ENCODE peak calls at places on chromosome 9, in seven cellular contexts. I, Y, L, O, K, X and Q are unnamed samples.

GRCh38 chr9:110440161-110440560 is 102.5 kb upstream of the TXNDC8 start:
- DNase-seq in I (peak; percentile 72), Y (no peak), L (no peak), O (peak; percentile 82), K (no peak), X (no peak), Q (no peak)

GRCh38 chr9:127535396-127535795 is 76.7 kb upstream of the STXBP1 start:
- DNase-seq in I (no peak), Y (no peak), L (no peak), O (no peak), K (no peak), X (no peak), Q (no peak)

GRCh38 chr9:107208121-107208520 is 75.0 kb upstream of the RAD23B start:
- DNase-seq in I (no peak), Y (no peak), L (no peak), O (peak; percentile 46), K (no peak), X (no peak), Q (no peak)

GRCh38 chr9:113590991-113591898 is 127.7 kb downstream of the RGS3 start:
- DNase-seq in I (peak; percentile 58), Y (peak; percentile 62), L (no peak), O (peak; percentile 81), K (no peak), X (peak; percentile 31), Q (peak; percentile 51)

GRCh38 chr9:91179237-91180138 is 182.2 kb downstream of the AUH start:
- DNase-seq in I (peak; percentile 64), Y (no peak), L (no peak), O (peak; percentile 43), K (no peak), X (no peak), Q (no peak)

GRCh38 chr9:4674783-4675182 is 4.6 kb upstream of the CDC37L1 start:
- DNase-seq in I (peak; percentile 65), Y (no peak), L (no peak), O (peak; percentile 61), K (no peak), X (no peak), Q (no peak)

GRCh38 chr9:117188394-117188793 is 226.5 kb downstream of the ASTN2 start:
- DNase-seq in I (no peak), Y (no peak), L (no peak), O (no peak), K (no peak), X (no peak), Q (no peak)

GRCh38 chr9:136587145-136587943 is 41.5 kb upstream of the NOTCH1 start:
- DNase-seq in I (no peak), Y (no peak), L (no peak), O (peak; percentile 90), K (no peak), X (no peak), Q (no peak)

GRCh38 chr9:89749500-89750116 is 144.8 kb downstream of the GADD45G start:
- DNase-seq in I (no peak), Y (no peak), L (no peak), O (no peak), K (no peak), X (no peak), Q (no peak)

GRCh38 chr9:70257512-70257911 is 1.3 kb upstream of the SMC5 start:
- DNase-seq in I (peak; percentile 6), Y (no peak), L (no peak), O (no peak), K (no peak), X (no peak), Q (no peak)

GRCh38 chr9:88949961-88950340 is 41.3 kb upstream of the S1PR3 start:
- DNase-seq in I (peak; percentile 26), Y (no peak), L (no peak), O (no peak), K (no peak), X (no peak), Q (no peak)

GRCh38 chr9:21560281-21560745 is 78.2 kb upstream of the IFNE start:
- DNase-seq in I (no peak), Y (no peak), L (no peak), O (no peak), K (no peak), X (no peak), Q (no peak)

GRCh38 chr9:7258688-7259396 is 501.1 kb downstream of the KDM4C start:
- DNase-seq in I (no peak), Y (no peak), L (no peak), O (no peak), K (no peak), X (no peak), Q (no peak)

GRCh38 chr9:124329393-124329792 is 71.6 kb downstream of the NEK6 start:
- DNase-seq in I (no peak), Y (no peak), L (no peak), O (no peak), K (no peak), X (no peak), Q (no peak)

GRCh38 chr9:93299418-93300174 is 115.7 kb downstream of the WNK2 start:
- DNase-seq in I (no peak), Y (no peak), L (no peak), O (no peak), K (no peak), X (no peak), Q (no peak)

GRCh38 chr9:35599763-35600604 is 5.1 kb upstream of the TESK1 start:
- DNase-seq in I (no peak), Y (no peak), L (no peak), O (no peak), K (no peak), X (no peak), Q (no peak)

GRCh38 chr9:91536211-91536691 is 112.6 kb upstream of the NFIL3 start:
- DNase-seq in I (peak; percentile 85), Y (no peak), L (no peak), O (no peak), K (no peak), X (no peak), Q (no peak)

GRCh38 chr9:104868687-104869404 is 59.1 kb downstream of the ABCA1 start:
- DNase-seq in I (peak; percentile 48), Y (no peak), L (peak; percentile 80), O (peak; percentile 96), K (no peak), X (no peak), Q (no peak)

GRCh38 chr9:128903079-128903461 is 17.7 kb upstream of the PHYHD1 start:
- DNase-seq in I (no peak), Y (no peak), L (no peak), O (no peak), K (no peak), X (no peak), Q (no peak)

GRCh38 chr9:69584746-69585145 is 87.4 kb downstream of the APBA1 start:
- DNase-seq in I (no peak), Y (no peak), L (no peak), O (peak; percentile 14), K (no peak), X (no peak), Q (no peak)

GRCh38 chr9:6900440-6900883 is 142.7 kb downstream of the KDM4C start:
- DNase-seq in I (no peak), Y (no peak), L (no peak), O (no peak), K (no peak), X (no peak), Q (no peak)

GRCh38 chr9:128607642-128608350 is 48.9 kb downstream of the DYNC2I2 start:
- DNase-seq in I (no peak), Y (peak; percentile 96), L (peak; percentile 70), O (peak; percentile 16), K (no peak), X (no peak), Q (no peak)

GRCh38 chr9:78468231-78468630 is 171.3 kb downstream of the PSAT1 start:
- DNase-seq in I (no peak), Y (no peak), L (no peak), O (no peak), K (no peak), X (no peak), Q (no peak)

GRCh38 chr9:2764371-2764770 is 47.1 kb downstream of the KCNV2 start:
- DNase-seq in I (no peak), Y (no peak), L (peak; percentile 33), O (no peak), K (no peak), X (no peak), Q (peak; percentile 32)

GRCh38 chr9:124941689-124942561 is 1.0 kb upstream of the GOLGA1 start:
- DNase-seq in I (peak; percentile 9), Y (no peak), L (peak; percentile 14), O (peak; percentile 59), K (peak; percentile 26), X (peak; percentile 54), Q (peak; percentile 61)

GRCh38 chr9:130470269-130470668 is 25.5 kb downstream of the ASS1 start:
- DNase-seq in I (no peak), Y (no peak), L (no peak), O (no peak), K (no peak), X (no peak), Q (no peak)

GRCh38 chr9:127311239-127311741 is 46.7 kb downstream of the GARNL3 start:
- DNase-seq in I (peak; percentile 41), Y (no peak), L (peak; percentile 85), O (peak; percentile 64), K (no peak), X (peak; percentile 18), Q (no peak)

GRCh38 chr9:72577212-72577753 is 55.9 kb downstream of the TMC1 start:
- DNase-seq in I (peak; percentile 93), Y (no peak), L (peak; percentile 89), O (peak; percentile 93), K (no peak), X (no peak), Q (no peak)

GRCh38 chr9:80602291-80602690 is 1030.5 kb downstream of the TLE4 start:
- DNase-seq in I (no peak), Y (no peak), L (no peak), O (no peak), K (no peak), X (no peak), Q (no peak)

GRCh38 chr9:114880276-114880891 is 50.0 kb downstream of the TNFSF8 start:
- DNase-seq in I (no peak), Y (no peak), L (no peak), O (peak; percentile 74), K (no peak), X (no peak), Q (no peak)

GRCh38 chr9:81649475-81649874 is 39.9 kb downstream of the TLE1 start:
- DNase-seq in I (no peak), Y (peak; percentile 41), L (no peak), O (no peak), K (no peak), X (no peak), Q (no peak)

GRCh38 chr9:115952667-115953316 is 200.8 kb upstream of the PAPPA start:
- DNase-seq in I (peak; percentile 17), Y (no peak), L (no peak), O (peak; percentile 78), K (no peak), X (no peak), Q (no peak)